ENCODE peak calls at places on chromosomes 16 and 17, in eight cellular contexts. P is ascending aorta, L is heart left ventricle, V is OCI-LY7, R is DND-41, T is Caco-2, C is tibial nerve, X is psoas muscle. S is an unnamed sample.

GRCh38 chr17:68512967-68513474 is 791 bp downstream of the PRKAR1A start:
- DNase-seq in L (peak; percentile 33), X (peak; percentile 41), P (no peak), C (no peak), T (peak; percentile 35), V (peak; percentile 33), R (no peak), S (peak; percentile 16)

GRCh38 chr17:62750502-62751349 is 57.4 kb downstream of the MARCHF10 start:
- DNase-seq in L (no peak), P (no peak), X (no peak), C (no peak), T (no peak), V (no peak), R (no peak), S (no peak)

GRCh38 chr17:39737331-39737760 is 392 bp upstream of the GRB7 start:
- DNase-seq in C (no peak), T (peak; percentile 64), R (no peak), P (no peak), L (no peak), V (no peak), X (no peak), S (no peak)

GRCh38 chr17:61570118-61570517 is 20.9 kb downstream of the NACA2 start:
- DNase-seq in R (no peak), C (no peak), V (peak; percentile 30), T (no peak), L (no peak), X (no peak), P (no peak), S (no peak)

GRCh38 chr16:19375561-19376158 is 42.0 kb upstream of the TMC5 start:
- DNase-seq in C (no peak), X (peak; percentile 16), R (peak; percentile 29), L (peak; percentile 19), P (no peak), V (peak; percentile 78), T (peak; percentile 46), S (peak; percentile 70)

GRCh38 chr17:44541884-44542581 is 15.3 kb upstream of the FZD2 start:
- DNase-seq in T (peak; percentile 19), X (no peak), P (no peak), R (no peak), L (no peak), C (no peak), V (peak; percentile 30), S (no peak)

GRCh38 chr17:41512789-41513547 is 5.7 kb downstream of the KRT15 start:
- DNase-seq in V (no peak), C (no peak), P (no peak), T (no peak), L (no peak), X (no peak), R (no peak), S (no peak)

GRCh38 chr17:74524751-74525725 is 6.2 kb downstream of the CD300LB start:
- DNase-seq in C (no peak), R (no peak), P (no peak), L (no peak), V (no peak), T (no peak), X (no peak), S (no peak)

GRCh38 chr17:32486701-32487459 is at the start of gene CDK5R1:
- DNase-seq in T (peak; percentile 90), R (peak; percentile 82), L (peak; percentile 65), X (peak; percentile 73), V (peak; percentile 53), C (no peak), P (no peak), S (peak; percentile 79)

GRCh38 chr17:58569216-58569615 is 54.8 kb upstream of the MTMR4 start:
- DNase-seq in C (no peak), R (no peak), T (no peak), V (no peak), X (no peak), L (no peak), P (no peak), S (no peak)

GRCh38 chr16:23863511-23864422 is 28.0 kb downstream of the PRKCB start:
- DNase-seq in C (no peak), X (no peak), L (no peak), V (peak; percentile 86), R (peak; percentile 58), P (no peak), T (no peak), S (peak; percentile 77)

GRCh38 chr16:87047221-87048037 is 269.8 kb downstream of the C16orf95 start:
- DNase-seq in X (no peak), T (no peak), V (no peak), R (no peak), P (no peak), L (no peak), C (no peak), S (no peak)

GRCh38 chr17:44523672-44523972 is 20.4 kb upstream of the GPATCH8 start:
- DNase-seq in C (no peak), P (no peak), R (no peak), T (no peak), L (no peak), V (no peak), X (no peak), S (no peak)

GRCh38 chr16:2151188-2152091 is 3.0 kb downstream of the RAB26 start:
- DNase-seq in R (no peak), L (no peak), T (no peak), C (no peak), V (peak; percentile 53), X (no peak), P (no peak), S (no peak)

GRCh38 chr16:21989141-21989540 is 11.8 kb downstream of the PDZD9 start:
- DNase-seq in P (no peak), T (no peak), L (no peak), R (no peak), V (no peak), X (no peak), C (no peak), S (no peak)

GRCh38 chr16:48347191-48347860 is 37.9 kb downstream of the SIAH1 start:
- DNase-seq in T (no peak), P (no peak), L (no peak), X (no peak), C (no peak), V (no peak), R (no peak), S (no peak)

DNA sequence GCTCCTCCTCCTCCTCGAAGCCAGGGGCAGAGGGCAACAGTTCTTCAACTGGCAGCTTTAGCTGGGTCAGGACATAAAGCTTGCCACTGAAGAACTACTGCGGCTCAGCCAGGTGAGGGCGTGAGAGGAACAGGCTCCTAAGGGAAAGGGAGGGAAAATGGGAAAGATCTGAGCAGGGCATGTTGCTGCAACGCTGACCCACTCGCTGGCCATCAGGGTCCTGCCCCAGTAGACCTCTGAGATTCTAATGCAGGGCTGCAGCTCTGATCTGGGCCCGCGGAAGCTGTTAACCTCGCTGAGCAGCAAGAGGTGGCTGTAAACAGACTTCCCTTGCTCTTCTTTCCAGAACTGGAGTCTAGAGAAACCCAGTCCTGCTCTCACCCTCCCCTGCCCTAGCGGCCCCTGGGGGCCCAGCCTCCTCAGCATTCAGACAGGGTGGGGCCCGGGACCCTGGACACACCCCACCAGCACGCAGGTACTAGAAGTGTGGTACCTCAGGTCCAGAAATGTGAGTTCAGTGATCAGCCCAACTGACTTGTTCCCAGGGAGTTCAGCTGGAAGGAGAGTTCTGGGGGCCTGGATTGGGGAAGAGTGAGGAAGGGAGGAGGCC is 3.8 kb upstream of the TLCD2 start:
- DNase-seq in X (no peak), V (no peak), L (no peak), C (no peak), R (no peak), P (no peak), T (peak; percentile 78), S (no peak)
- TF ChIP-seq CTCF in X (peak; percentile 29), V (peak; percentile 65), L (peak; percentile 37), C (no peak), R (peak; percentile 43), P (no peak), T (peak; percentile 73), S (peak; percentile 16)

GRCh38 chr16:89320717-89321501 is 103.4 kb downstream of the ZNF778 start:
- DNase-seq in T (peak; percentile 50), X (peak; percentile 71), L (peak; percentile 50), P (no peak), V (no peak), C (no peak), R (no peak), S (no peak)
- H3K4me1 ChIP-seq in T (peaks cover 50% of the 10 kb centered on the region), X (peaks cover 96% of the 10 kb centered on the region), L (peaks cover 48% of the 10 kb centered on the region), P (peaks cover 26% of the 10 kb centered on the region), V (peaks cover 37% of the 10 kb centered on the region), C (peaks cover 79% of the 10 kb centered on the region), R (peaks cover 71% of the 10 kb centered on the region), S (peaks cover 45% of the 10 kb centered on the region)

DNA sequence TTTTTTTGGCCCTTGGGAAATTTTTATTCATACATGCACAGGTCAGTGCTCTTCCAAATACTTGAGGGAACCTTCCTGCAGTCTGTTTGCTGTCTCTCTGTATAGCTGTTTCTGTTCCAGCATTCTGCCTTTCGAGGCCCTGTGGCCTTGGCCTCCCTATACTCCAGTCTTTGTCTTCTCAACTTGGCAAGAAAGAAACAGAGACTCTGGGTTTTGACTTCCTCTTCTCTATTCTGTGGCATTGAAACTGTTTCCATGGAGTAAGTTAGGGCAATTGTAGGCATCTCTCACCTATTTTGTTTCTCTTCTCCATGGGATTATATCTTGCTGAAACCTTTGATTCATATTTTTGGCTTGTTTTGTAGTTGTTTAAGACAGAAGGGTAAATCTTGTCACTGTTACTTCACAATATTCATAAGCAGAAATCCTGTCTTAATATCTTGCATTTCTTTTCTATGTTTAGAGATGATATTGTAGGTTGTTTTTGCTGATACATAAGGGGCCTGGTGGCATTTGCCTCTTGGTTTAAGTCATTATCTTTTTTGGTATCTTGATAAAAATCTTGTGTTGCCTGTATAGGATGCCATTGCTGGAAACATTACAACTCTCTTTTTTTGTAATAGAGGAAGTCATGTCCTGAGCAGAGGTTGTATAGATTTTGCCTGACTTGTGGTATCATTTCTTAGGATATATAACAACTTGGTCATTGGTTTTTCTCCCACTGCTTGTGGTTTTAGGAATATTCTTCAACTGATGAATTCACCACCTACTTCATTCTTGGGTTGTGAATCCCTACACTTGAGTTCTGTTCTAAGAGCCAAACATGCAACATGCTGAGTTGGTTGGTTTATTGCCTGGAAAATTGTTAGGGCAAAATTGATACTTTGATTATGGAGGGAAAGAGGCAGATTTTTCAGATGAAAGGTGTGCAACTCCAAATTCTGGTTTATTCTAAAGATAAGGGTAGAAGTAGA is 168.6 kb downstream of the FTO start:
- DNase-seq in V (no peak), P (no peak), X (no peak), R (no peak), L (no peak), T (no peak), C (no peak), S (no peak)
- H3K36me3 ChIP-seq in V (no peaks in the 10 kb centered on the region), P (peaks cover 3% of the 10 kb centered on the region), X (no peaks in the 10 kb centered on the region), R (peaks cover 12% of the 10 kb centered on the region), L (no peaks in the 10 kb centered on the region), T (peaks cover 1% of the 10 kb centered on the region), C (no peaks in the 10 kb centered on the region), S (no peaks in the 10 kb centered on the region)

GRCh38 chr16:85551319-85551978 is 61.7 kb upstream of the GSE1 start:
- DNase-seq in T (no peak), V (no peak), L (no peak), X (no peak), R (no peak), P (no peak), C (no peak), S (no peak)

GRCh38 chr16:85552980-85553435 is 60.1 kb upstream of the GSE1 start:
- DNase-seq in V (no peak), P (no peak), T (no peak), R (no peak), L (no peak), X (no peak), C (no peak), S (no peak)

GRCh38 chr16:85549766-85550421 is 63.2 kb upstream of the GSE1 start:
- DNase-seq in C (no peak), T (no peak), L (no peak), R (no peak), P (no peak), V (no peak), X (no peak), S (no peak)

GRCh38 chr16:85548375-85548774 is 64.7 kb upstream of the GSE1 start:
- DNase-seq in P (no peak), X (no peak), L (no peak), C (no peak), R (no peak), T (no peak), V (no peak), S (no peak)

GRCh38 chr16:85550422-85551318 is 62.5 kb upstream of the GSE1 start:
- DNase-seq in V (no peak), L (no peak), P (no peak), X (no peak), R (no peak), T (no peak), C (no peak), S (no peak)
- TF ChIP-seq CTCF in V (peak; percentile 21), L (peak; percentile 59), P (no peak), X (peak; percentile 25), R (no peak), T (no peak), C (no peak), S (no peak)

S was measured in MM.1S.